ENCODE peak calls at places on chromosomes 6 and 20, in ten cellular contexts. F is GM03348; H is choroid plexus epithelial cell; X is glomerular endothelial cell; T is stimulated activated CD4-positive, alpha-beta T cell treated with anti-CD3 and anti-CD28 coated beads, Interleukin-12 subunit alpha, Interleukin-12 subunit beta, amount 100 ng/mL, for 4 hours; B is GM12891; U is GM13977; W is hepatocyte; Z is trophoblast cell; S is substantia nigra. R is an unnamed sample.
A peak's percentile ranks its signal among the peaks of the same experiment; 100 is the strongest.

GRCh38 chr6:7502743-7503142 is 38.7 kb upstream of the DSP start:
- DNase-seq in F (no peak), H (no peak), X (no peak), T (no peak), B (no peak), U (no peak), W (no peak), Z (peak; percentile 6), S (no peak), R (no peak)

GRCh38 chr6:96923871-96924493 is 546 bp upstream of the KLHL32 start:
- DNase-seq in F (no peak), H (peak; percentile 10), X (no peak), T (no peak), B (no peak), U (no peak), W (no peak), Z (no peak), S (no peak), R (no peak)

GRCh38 chr6:90305800-90306448 is 9.3 kb upstream of the BACH2 start:
- DNase-seq in F (no peak), H (no peak), X (no peak), T (no peak), B (no peak), U (no peak), W (no peak), Z (no peak), S (no peak), R (no peak)

GRCh38 chr6:158561938-158562337 is 2.0 kb downstream of the TMEM181 start:
- DNase-seq in F (no peak), H (no peak), X (no peak), T (no peak), B (no peak), U (no peak), W (no peak), Z (no peak), S (no peak), R (no peak)

GRCh38 chr6:158219229-158219628 is 51.1 kb downstream of the GTF2H5 start:
- DNase-seq in F (peak; percentile 89), H (peak; percentile 99), X (no peak), T (no peak), B (no peak), U (no peak), W (peak; percentile 48), Z (no peak), S (no peak), R (no peak)

GRCh38 chr20:11387189-11387754 is 530.4 kb upstream of the BTBD3 start:
- DNase-seq in F (peak; percentile 19), H (peak; percentile 88), X (no peak), T (no peak), B (no peak), U (no peak), W (no peak), Z (peak; percentile 73), S (no peak), R (no peak)

GRCh38 chr6:55668625-55669024 is 89.6 kb upstream of the HMGCLL1 start:
- DNase-seq in F (no peak), H (peak; percentile 42), X (no peak), T (no peak), B (no peak), U (no peak), W (peak; percentile 25), Z (no peak), S (no peak), R (no peak)

GRCh38 chr6:110415297-110415916 is at the start of gene DDO:
- DNase-seq in F (peak; percentile 54), H (no peak), X (no peak), T (no peak), B (no peak), U (peak; percentile 22), W (no peak), Z (no peak), S (peak; percentile 88), R (peak; percentile 90)

GRCh38 chr6:2448826-2449571 is 203.6 kb upstream of the GMDS start:
- DNase-seq in F (peak; percentile 73), H (peak; percentile 86), X (peak; percentile 50), T (no peak), B (peak; percentile 33), U (peak; percentile 68), W (peak; percentile 85), Z (peak; percentile 49), S (peak; percentile 5), R (peak; percentile 26)

GRCh38 chr20:1863296-1863695 is 31.9 kb upstream of the SIRPA start:
- DNase-seq in F (no peak), H (peak; percentile 13), X (no peak), T (no peak), B (no peak), U (no peak), W (no peak), Z (no peak), S (no peak), R (no peak)

GRCh38 chr20:50435397-50436051 is 74.7 kb upstream of the PTPN1 start:
- DNase-seq in F (no peak), H (no peak), X (no peak), T (no peak), B (no peak), U (no peak), W (no peak), Z (no peak), S (no peak), R (no peak)

GRCh38 chr20:46273701-46274100 is 34.6 kb downstream of the CDH22 start:
- DNase-seq in F (no peak), H (no peak), X (no peak), T (no peak), B (no peak), U (no peak), W (no peak), Z (no peak), S (no peak), R (no peak)

GRCh38 chr20:49386848-49387605 is 95.4 kb downstream of the KCNB1 start:
- DNase-seq in F (no peak), H (no peak), X (no peak), T (no peak), B (no peak), U (no peak), W (no peak), Z (no peak), S (no peak), R (no peak)

GRCh38 chr6:111274593-111275217 is 187.4 kb downstream of the SLC16A10 start:
- DNase-seq in F (no peak), H (no peak), X (no peak), T (no peak), B (no peak), U (no peak), W (no peak), Z (no peak), S (no peak), R (no peak)

GRCh38 chr20:1813101-1813529 is 82.1 kb upstream of the SIRPA start:
- DNase-seq in F (peak; percentile 81), H (peak; percentile 81), X (peak; percentile 58), T (no peak), B (no peak), U (no peak), W (no peak), Z (peak; percentile 82), S (no peak), R (no peak)

GRCh38 chr6:43926644-43927524 is 156.9 kb downstream of the VEGFA start:
- DNase-seq in F (peak; percentile 95), H (peak; percentile 83), X (no peak), T (no peak), B (no peak), U (no peak), W (peak; percentile 92), Z (peak; percentile 72), S (no peak), R (peak; percentile 26)